ENCODE peak calls at places on chromosome 21, in four cellular contexts. One of them, this sample, is unnamed.

GRCh38 chr21:45768011-45768740 is 124.7 kb downstream of the PCBP3 start:
- DNase-seq in A549: no peak
- DNase-seq in endothelial cell of umbilical vein: no peak
- DNase-seq in heart left ventricle: peak; percentile 36
- DNase-seq in this sample: no peak

GRCh38 chr21:44299085-44299457 is 782 bp upstream of the PFKL start:
- DNase-seq in A549: no peak
- DNase-seq in endothelial cell of umbilical vein: peak; percentile 11
- DNase-seq in heart left ventricle: no peak
- DNase-seq in this sample: no peak

GRCh38 chr21:42454221-42454570 is 41.8 kb downstream of the RSPH1 start:
- DNase-seq in heart left ventricle: no peak
- DNase-seq in endothelial cell of umbilical vein: no peak
- DNase-seq in A549: no peak
- DNase-seq in this sample: no peak

GRCh38 chr21:45130324-45130774 is 56.0 kb downstream of the ADARB1 start:
- DNase-seq in endothelial cell of umbilical vein: peak; percentile 72
- DNase-seq in A549: peak; percentile 18
- DNase-seq in heart left ventricle: no peak
- DNase-seq in this sample: no peak

GRCh38 chr21:42164064-42164789 is 54.7 kb upstream of the ABCG1 start:
- DNase-seq in endothelial cell of umbilical vein: peak; percentile 53
- DNase-seq in heart left ventricle: peak; percentile 82
- DNase-seq in A549: no peak
- DNase-seq in this sample: no peak

GRCh38 chr21:39657091-39657689 is 44.5 kb downstream of the B3GALT5 start:
- DNase-seq in endothelial cell of umbilical vein: no peak
- DNase-seq in heart left ventricle: no peak
- DNase-seq in A549: no peak
- DNase-seq in this sample: no peak

GRCh38 chr21:23725576-23725975 is 1881.7 kb downstream of the MRPL39 start:
- DNase-seq in A549: no peak
- DNase-seq in heart left ventricle: no peak
- DNase-seq in endothelial cell of umbilical vein: no peak
- DNase-seq in this sample: no peak

GRCh38 chr21:46605759-46606426 is 1.0 kb upstream of the S100B start:
- DNase-seq in endothelial cell of umbilical vein: no peak
- DNase-seq in A549: no peak
- DNase-seq in heart left ventricle: peak; percentile 76
- DNase-seq in this sample: no peak

GRCh38 chr21:42495765-42496119 is 282 bp downstream of the RSPH1 start:
- DNase-seq in A549: peak; percentile 20
- DNase-seq in heart left ventricle: no peak
- DNase-seq in endothelial cell of umbilical vein: no peak
- DNase-seq in this sample: no peak

GRCh38 chr21:46083271-46084040 is 14.5 kb upstream of the COL6A2 start:
- DNase-seq in heart left ventricle: peak; percentile 55
- DNase-seq in A549: no peak
- DNase-seq in endothelial cell of umbilical vein: no peak
- DNase-seq in this sample: no peak

GRCh38 chr21:39359382-39359781 is 10.5 kb upstream of the HMGN1 start:
- DNase-seq in heart left ventricle: no peak
- DNase-seq in endothelial cell of umbilical vein: no peak
- DNase-seq in A549: no peak
- DNase-seq in this sample: no peak

GRCh38 chr21:34037446-34037845 is 35.9 kb upstream of the MRPS6 start:
- DNase-seq in heart left ventricle: no peak
- DNase-seq in endothelial cell of umbilical vein: peak; percentile 47
- DNase-seq in A549: no peak
- DNase-seq in this sample: no peak

GRCh38 chr21:42503711-42504110 is 7.7 kb upstream of the RSPH1 start:
- DNase-seq in A549: no peak
- DNase-seq in heart left ventricle: no peak
- DNase-seq in endothelial cell of umbilical vein: no peak
- DNase-seq in this sample: no peak

GRCh38 chr21:46005481-46005881 is 23.9 kb downstream of the COL6A1 start:
- DNase-seq in heart left ventricle: no peak
- DNase-seq in endothelial cell of umbilical vein: no peak
- DNase-seq in A549: no peak
- DNase-seq in this sample: peak; percentile 3

GRCh38 chr21:20999567-21000169 is 1.5 kb downstream of the NCAM2 start:
- DNase-seq in A549: no peak
- DNase-seq in heart left ventricle: no peak
- DNase-seq in endothelial cell of umbilical vein: peak; percentile 46
- DNase-seq in this sample: no peak

GRCh38 chr21:24395320-24395933 is 1211.9 kb downstream of the MRPL39 start:
- DNase-seq in endothelial cell of umbilical vein: no peak
- DNase-seq in A549: no peak
- DNase-seq in heart left ventricle: no peak
- DNase-seq in this sample: no peak

GRCh38 chr21:24118738-24119470 is 1488.4 kb downstream of the MRPL39 start:
- DNase-seq in A549: no peak
- DNase-seq in heart left ventricle: no peak
- DNase-seq in endothelial cell of umbilical vein: no peak
- DNase-seq in this sample: no peak

GRCh38 chr21:21003701-21004100 is 5.5 kb downstream of the NCAM2 start:
- DNase-seq in heart left ventricle: no peak
- DNase-seq in endothelial cell of umbilical vein: peak; percentile 6
- DNase-seq in A549: no peak
- DNase-seq in this sample: no peak

GRCh38 chr21:26833460-26833939 is 11.7 kb downstream of the ADAMTS1 start:
- DNase-seq in heart left ventricle: no peak
- DNase-seq in A549: no peak
- DNase-seq in endothelial cell of umbilical vein: no peak
- DNase-seq in this sample: no peak

GRCh38 chr21:26833011-26833410 is 12.2 kb downstream of the ADAMTS1 start:
- DNase-seq in heart left ventricle: no peak
- DNase-seq in endothelial cell of umbilical vein: no peak
- DNase-seq in A549: no peak
- DNase-seq in this sample: no peak

GRCh38 chr21:26835027-26835713 is 10.0 kb downstream of the ADAMTS1 start:
- DNase-seq in heart left ventricle: no peak
- DNase-seq in endothelial cell of umbilical vein: no peak
- DNase-seq in A549: no peak
- DNase-seq in this sample: no peak

GRCh38 chr21:26835714-26836265 is 9.4 kb downstream of the ADAMTS1 start:
- DNase-seq in heart left ventricle: no peak
- DNase-seq in A549: no peak
- DNase-seq in endothelial cell of umbilical vein: no peak
- DNase-seq in this sample: no peak

GRCh38 chr21:26834181-26834945 is 10.8 kb downstream of the ADAMTS1 start:
- DNase-seq in endothelial cell of umbilical vein: no peak
- DNase-seq in heart left ventricle: no peak
- DNase-seq in A549: no peak
- DNase-seq in this sample: no peak
- TF ChIP-seq CTCF in endothelial cell of umbilical vein: peak; percentile 7
- TF ChIP-seq CTCF in heart left ventricle: no peak
- TF ChIP-seq CTCF in A549: no peak
- TF ChIP-seq CTCF in this sample: no peak

GRCh38 chr21:16587141-16587570 is 857.4 kb downstream of the USP25 start:
- DNase-seq in A549: peak; percentile 29
- DNase-seq in endothelial cell of umbilical vein: peak; percentile 85
- DNase-seq in heart left ventricle: peak; percentile 60
- DNase-seq in this sample: peak; percentile 84
- TF ChIP-seq POLR2A in A549: no peak
- TF ChIP-seq POLR2A in endothelial cell of umbilical vein: no peak
- TF ChIP-seq POLR2A in heart left ventricle: no peak
- TF ChIP-seq POLR2A in this sample: no peak

DNA sequence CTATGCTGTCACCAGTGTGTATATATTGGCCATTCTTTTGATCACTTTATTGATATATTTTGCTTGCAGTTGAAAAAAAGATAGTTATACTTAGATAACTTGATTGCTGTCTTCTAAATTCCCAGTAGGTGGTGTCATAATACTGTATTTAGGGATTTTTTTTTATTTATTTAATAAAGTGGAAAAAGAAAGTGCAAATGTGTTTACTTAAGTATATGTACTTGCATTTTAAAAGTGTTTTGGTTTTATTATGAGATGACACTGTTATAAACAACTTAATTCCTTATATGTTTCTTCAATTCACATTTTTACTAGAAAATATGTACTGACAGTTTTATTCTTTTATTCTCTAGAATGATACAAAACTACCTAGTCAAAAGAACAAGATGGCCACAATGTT is 164.8 kb downstream of the USP25 start:
- DNase-seq in heart left ventricle: no peak
- DNase-seq in A549: no peak
- DNase-seq in endothelial cell of umbilical vein: peak; percentile 36
- DNase-seq in this sample: no peak
- TF ChIP-seq CTCF in heart left ventricle: peak; percentile 43
- TF ChIP-seq CTCF in A549: no peak
- TF ChIP-seq CTCF in endothelial cell of umbilical vein: peak; percentile 13
- TF ChIP-seq CTCF in this sample: peak; percentile 54

GRCh38 chr21:31872452-31873274 is at the start of gene HUNK:
- DNase-seq in heart left ventricle: no peak
- DNase-seq in A549: peak; percentile 13
- DNase-seq in endothelial cell of umbilical vein: no peak
- DNase-seq in this sample: peak; percentile 36
- TF ChIP-seq POLR2A in heart left ventricle: no peak
- TF ChIP-seq POLR2A in A549: no peak
- TF ChIP-seq POLR2A in endothelial cell of umbilical vein: no peak
- TF ChIP-seq POLR2A in this sample: peak; percentile 45

GRCh38 chr21:14602418-14602987 is 56.4 kb upstream of the SAMSN1 start:
- DNase-seq in heart left ventricle: no peak
- DNase-seq in A549: no peak
- DNase-seq in endothelial cell of umbilical vein: no peak
- DNase-seq in this sample: no peak
- TF ChIP-seq CTCF in heart left ventricle: no peak
- TF ChIP-seq CTCF in A549: no peak
- TF ChIP-seq CTCF in endothelial cell of umbilical vein: no peak
- TF ChIP-seq CTCF in this sample: no peak

GRCh38 chr21:37074195-37074510 is 1.1 kb downstream of the TTC3 start:
- DNase-seq in endothelial cell of umbilical vein: no peak
- DNase-seq in heart left ventricle: no peak
- DNase-seq in A549: no peak
- DNase-seq in this sample: no peak

GRCh38 chr21:37073417-37074194 is 552 bp downstream of the TTC3 start:
- DNase-seq in heart left ventricle: peak; percentile 81
- DNase-seq in endothelial cell of umbilical vein: peak; percentile 52
- DNase-seq in A549: no peak
- DNase-seq in this sample: peak; percentile 47

GRCh38 chr21:37072239-37072987 is 458 bp downstream of the PIGP start:
- DNase-seq in A549: peak; percentile 25
- DNase-seq in endothelial cell of umbilical vein: no peak
- DNase-seq in heart left ventricle: peak; percentile 93
- DNase-seq in this sample: peak; percentile 72

GRCh38 chr21:37072988-37073416 is at the start of the genes PIGP and TTC3:
- DNase-seq in endothelial cell of umbilical vein: peak; percentile 97
- DNase-seq in A549: peak; percentile 67
- DNase-seq in heart left ventricle: peak; percentile 99
- DNase-seq in this sample: peak; percentile 92

GRCh38 chr21:37071561-37072238 is 1.2 kb downstream of the PIGP start:
- DNase-seq in heart left ventricle: no peak
- DNase-seq in endothelial cell of umbilical vein: peak; percentile 69
- DNase-seq in A549: peak; percentile 23
- DNase-seq in this sample: peak; percentile 33
- TF ChIP-seq POLR2A in heart left ventricle: no peak
- TF ChIP-seq POLR2A in endothelial cell of umbilical vein: no peak
- TF ChIP-seq POLR2A in A549: no peak
- TF ChIP-seq POLR2A in this sample: peak; percentile 36

DNA sequence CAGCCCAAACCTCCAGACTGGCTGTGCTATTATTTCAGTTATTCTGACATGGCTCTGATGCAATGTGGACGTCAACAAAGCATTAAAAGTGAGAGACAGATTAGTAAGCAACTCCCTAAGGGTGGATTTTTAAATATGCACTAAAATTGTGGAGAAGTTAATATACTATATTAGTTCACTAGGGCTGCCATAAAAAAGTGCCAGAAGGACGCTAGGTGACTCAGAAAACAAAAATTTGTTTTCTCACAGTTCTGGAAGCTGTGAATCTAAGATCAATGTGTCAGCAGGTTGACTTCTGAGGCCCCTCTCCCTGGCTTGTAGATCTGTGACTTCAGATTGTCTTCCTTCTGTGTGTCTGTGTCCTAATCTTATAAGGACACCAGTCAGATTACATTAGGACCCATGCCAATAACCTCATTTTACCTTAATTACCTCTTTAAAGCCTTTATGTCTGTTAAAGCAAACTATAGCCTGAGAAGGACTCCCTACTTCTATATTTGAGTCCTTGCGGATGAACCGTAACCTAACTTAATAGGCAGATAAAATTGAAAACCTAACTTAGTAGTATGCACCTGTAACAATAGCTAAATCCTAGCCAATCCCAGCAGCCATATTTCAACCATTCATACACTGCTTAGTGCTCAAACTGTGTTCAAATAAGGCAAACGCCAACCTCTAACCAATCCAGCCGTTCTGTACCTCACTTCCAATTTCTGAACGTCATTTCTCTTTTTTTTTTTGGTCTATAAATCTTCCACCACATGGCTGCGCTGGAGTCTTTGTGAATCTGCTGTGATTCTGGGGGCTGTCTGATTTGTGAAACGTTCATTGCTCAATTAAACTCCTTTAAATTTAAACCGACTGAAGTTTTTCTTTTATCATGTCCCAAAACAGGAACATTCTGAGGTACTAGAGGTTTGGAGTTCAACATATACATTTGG is 65.9 kb upstream of the BACH1 start:
- DNase-seq in A549: no peak
- DNase-seq in heart left ventricle: no peak
- DNase-seq in endothelial cell of umbilical vein: peak; percentile 60
- DNase-seq in this sample: no peak
- TF ChIP-seq CTCF in A549: no peak
- TF ChIP-seq CTCF in heart left ventricle: no peak
- TF ChIP-seq CTCF in endothelial cell of umbilical vein: no peak
- TF ChIP-seq CTCF in this sample: no peak

GRCh38 chr21:35511298-35512162 is 462.4 kb upstream of the RUNX1 start:
- DNase-seq in endothelial cell of umbilical vein: no peak
- DNase-seq in A549: no peak
- DNase-seq in heart left ventricle: no peak
- DNase-seq in this sample: no peak
- TF ChIP-seq POLR2A in endothelial cell of umbilical vein: no peak
- TF ChIP-seq POLR2A in A549: no peak
- TF ChIP-seq POLR2A in heart left ventricle: no peak
- TF ChIP-seq POLR2A in this sample: no peak

GRCh38 chr21:32562426-32562825 is 22.9 kb downstream of the TCP10L start:
- DNase-seq in A549: no peak
- DNase-seq in endothelial cell of umbilical vein: peak; percentile 84
- DNase-seq in heart left ventricle: no peak
- DNase-seq in this sample: peak; percentile 27
- TF ChIP-seq CTCF in A549: no peak
- TF ChIP-seq CTCF in endothelial cell of umbilical vein: peak; percentile 61
- TF ChIP-seq CTCF in heart left ventricle: peak; percentile 55
- TF ChIP-seq CTCF in this sample: peak; percentile 54

This sample was measured in prostate gland.